ENCODE peak calls at places on chromosomes 11 and 22, in eight cellular contexts. D, Z, O, G, S, P, F and Q are unnamed samples. For H3K36me3 and H3K4me1, the result is how much of the 10 kb centered on the place peaks cover.

GRCh38 chr22:47659467-47660302 is 897.2 kb downstream of the TBC1D22A start:
- DNase-seq in D (no peak), Z (no peak), O (no peak), G (no peak), S (no peak), P (no peak), F (no peak), Q (no peak)

GRCh38 chr11:126468102-126468521 is 112.6 kb downstream of the ST3GAL4 start:
- DNase-seq in D (no peak), Z (no peak), O (no peak), G (no peak), S (no peak), P (no peak), F (no peak), Q (no peak)

GRCh38 chr11:27282141-27282590 is 80.8 kb downstream of the CCDC34 start:
- DNase-seq in D (peak), Z (no peak), O (no peak), G (peak), S (peak), P (no peak), F (no peak), Q (no peak)

GRCh38 chr11:115454525-115454924 is 49.7 kb downstream of the CADM1 start:
- DNase-seq in D (no peak), Z (no peak), O (no peak), G (no peak), S (no peak), P (no peak), F (no peak), Q (no peak)

GRCh38 chr22:35327690-35328471 is 28.2 kb downstream of the TOM1 start:
- DNase-seq in D (no peak), Z (no peak), O (no peak), G (no peak), S (no peak), P (no peak), F (no peak), Q (no peak)

GRCh38 chr11:124865181-124865901 is at the start of gene ROBO3:
- DNase-seq in D (no peak), Z (no peak), O (peak), G (no peak), S (no peak), P (no peak), F (no peak), Q (no peak)

GRCh38 chr22:44261861-44262595 is 50.7 kb downstream of the SHISAL1 start:
- DNase-seq in D (no peak), Z (no peak), O (peak), G (no peak), S (peak), P (no peak), F (no peak), Q (no peak)

GRCh38 chr11:19511413-19512183 is 201.0 kb upstream of the NAV2 start:
- DNase-seq in D (no peak), Z (no peak), O (no peak), G (peak), S (peak), P (peak), F (no peak), Q (no peak)

GRCh38 chr11:70290341-70291065 is 20.0 kb downstream of the PPFIA1 start:
- DNase-seq in D (no peak), Z (no peak), O (no peak), G (no peak), S (no peak), P (no peak), F (no peak), Q (no peak)

GRCh38 chr11:61973603-61974162 is 6.2 kb upstream of the FTH1 start:
- DNase-seq in D (no peak), Z (peak), O (no peak), G (no peak), S (no peak), P (no peak), F (no peak), Q (peak)

GRCh38 chr11:67303989-67304411 is 670 bp downstream of the SSH3 start:
- DNase-seq in D (no peak), Z (no peak), O (peak), G (no peak), S (peak), P (peak), F (no peak), Q (no peak)

GRCh38 chr22:48740086-48740730 is 1087.5 kb downstream of the BRD1 start:
- DNase-seq in D (no peak), Z (no peak), O (peak), G (no peak), S (no peak), P (no peak), F (no peak), Q (peak)

GRCh38 chr22:36730176-36730858 is 26.8 kb upstream of the CACNG2 start:
- DNase-seq in D (no peak), Z (no peak), O (peak), G (no peak), S (no peak), P (no peak), F (no peak), Q (peak)

GRCh38 chr22:43185860-43186261 is 1.1 kb downstream of the TTLL12 start:
- DNase-seq in D (peak), Z (peak), O (no peak), G (peak), S (peak), P (peak), F (peak), Q (peak)

GRCh38 chr11:113462830-113463229 is 12.4 kb downstream of the DRD2 start:
- DNase-seq in D (no peak), Z (no peak), O (no peak), G (no peak), S (no peak), P (no peak), F (no peak), Q (no peak)

GRCh38 chr22:26632422-26633155 is 10.8 kb downstream of the CRYBA4 start:
- DNase-seq in D (no peak), Z (no peak), O (no peak), G (no peak), S (no peak), P (no peak), F (no peak), Q (no peak)
- TF ChIP-seq POLR2A in D (no peak), Z (no peak), O (no peak), G (no peak), S (no peak), P (no peak), F (no peak), Q (no peak)

GRCh38 chr11:47417712-47418111 is 8.5 kb downstream of the PSMC3 start:
- DNase-seq in D (no peak), Z (no peak), O (no peak), G (no peak), S (no peak), P (no peak), F (no peak), Q (no peak)
- H3K36me3 ChIP-seq in D (half or more), Z (under half), O (half or more), G (half or more), S (half or more), P (under half), F (under half), Q (half or more)

GRCh38 chr11:827861-828167 is at the start of gene CRACR2B:
- DNase-seq in D (no peak), Z (no peak), O (no peak), G (no peak), S (no peak), P (peak), F (no peak), Q (peak)
- H3K4me1 ChIP-seq in D (under half), Z (under half), O (half or more), G (half or more), S (half or more), P (half or more), F (under half), Q (under half)

GRCh38 chr11:47186937-47187681 is 875 bp upstream of the PACSIN3 start:
- DNase-seq in D (peak), Z (no peak), O (no peak), G (peak), S (peak), P (peak), F (peak), Q (no peak)
- TF ChIP-seq POLR2A in D (no peak), Z (no peak), O (no peak), G (peak), S (peak), P (no peak), F (peak), Q (no peak)

GRCh38 chr22:38481162-38481870 is 13.4 kb downstream of the KDELR3 start:
- DNase-seq in D (no peak), Z (no peak), O (peak), G (no peak), S (no peak), P (no peak), F (no peak), Q (no peak)
- H3K36me3 ChIP-seq in D (half or more), Z (under half), O (half or more), G (half or more), S (half or more), P (under half), F (under half), Q (under half)

GRCh38 chr22:19115628-19116027 is 6.6 kb downstream of the DGCR2 start:
- DNase-seq in D (no peak), Z (no peak), O (peak), G (no peak), S (no peak), P (no peak), F (no peak), Q (no peak)

GRCh38 chr22:19113429-19113828 is 8.8 kb downstream of the DGCR2 start:
- DNase-seq in D (no peak), Z (no peak), O (peak), G (no peak), S (no peak), P (no peak), F (no peak), Q (peak)

GRCh38 chr22:19118601-19118880 is 3.7 kb downstream of the DGCR2 start:
- DNase-seq in D (no peak), Z (no peak), O (no peak), G (no peak), S (no peak), P (no peak), F (no peak), Q (no peak)

GRCh38 chr22:19117111-19117512 is 5.1 kb downstream of the DGCR2 start:
- DNase-seq in D (no peak), Z (no peak), O (no peak), G (no peak), S (no peak), P (peak), F (no peak), Q (no peak)

DNA sequence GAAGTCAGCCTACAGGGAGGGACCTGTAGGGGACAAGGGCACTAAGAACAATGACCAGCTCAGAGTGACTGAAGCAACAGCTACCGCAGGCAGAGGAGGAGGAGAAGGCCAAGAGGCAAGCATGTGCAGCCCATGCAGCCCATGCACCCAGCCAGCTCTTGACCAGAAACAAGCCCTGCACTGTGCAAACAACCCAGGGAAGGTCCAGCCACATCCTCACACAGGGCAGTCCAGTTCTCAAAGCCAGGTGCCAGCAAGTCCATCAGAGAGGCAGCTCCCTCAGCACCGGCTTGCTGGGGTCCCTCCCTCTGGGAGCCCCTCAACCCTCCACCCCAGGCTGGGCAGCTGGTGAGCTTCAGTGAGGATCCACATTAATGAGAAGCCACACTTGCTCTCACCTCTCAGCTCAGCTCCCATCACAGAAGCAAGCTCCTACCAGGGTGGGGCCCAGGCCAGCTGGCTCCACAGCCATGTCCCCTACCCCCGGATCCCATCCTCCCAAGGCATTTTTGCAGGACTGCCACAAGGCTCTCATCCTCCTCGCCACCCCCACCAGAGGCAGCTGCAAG is 7.1 kb downstream of the DGCR2 start:
- DNase-seq in D (no peak), Z (no peak), O (peak), G (no peak), S (peak), P (no peak), F (no peak), Q (peak)
- H3K4me1 ChIP-seq in D (under half), Z (under half), O (half or more), G (half or more), S (under half), P (under half), F (half or more), Q (under half)

GRCh38 chr22:42075277-42075676 is 1.2 kb downstream of the PHETA2 start:
- DNase-seq in D (no peak), Z (no peak), O (peak), G (no peak), S (no peak), P (no peak), F (no peak), Q (no peak)

GRCh38 chr22:42073568-42074152 is 388 bp upstream of the PHETA2 start:
- DNase-seq in D (no peak), Z (no peak), O (peak), G (no peak), S (no peak), P (no peak), F (no peak), Q (no peak)

GRCh38 chr22:42074846-42075245 is 798 bp downstream of the PHETA2 start:
- DNase-seq in D (no peak), Z (no peak), O (peak), G (no peak), S (no peak), P (no peak), F (no peak), Q (peak)

GRCh38 chr22:42072606-42073330 is 1.3 kb upstream of the PHETA2 start:
- DNase-seq in D (no peak), Z (no peak), O (peak), G (no peak), S (no peak), P (no peak), F (no peak), Q (no peak)

DNA sequence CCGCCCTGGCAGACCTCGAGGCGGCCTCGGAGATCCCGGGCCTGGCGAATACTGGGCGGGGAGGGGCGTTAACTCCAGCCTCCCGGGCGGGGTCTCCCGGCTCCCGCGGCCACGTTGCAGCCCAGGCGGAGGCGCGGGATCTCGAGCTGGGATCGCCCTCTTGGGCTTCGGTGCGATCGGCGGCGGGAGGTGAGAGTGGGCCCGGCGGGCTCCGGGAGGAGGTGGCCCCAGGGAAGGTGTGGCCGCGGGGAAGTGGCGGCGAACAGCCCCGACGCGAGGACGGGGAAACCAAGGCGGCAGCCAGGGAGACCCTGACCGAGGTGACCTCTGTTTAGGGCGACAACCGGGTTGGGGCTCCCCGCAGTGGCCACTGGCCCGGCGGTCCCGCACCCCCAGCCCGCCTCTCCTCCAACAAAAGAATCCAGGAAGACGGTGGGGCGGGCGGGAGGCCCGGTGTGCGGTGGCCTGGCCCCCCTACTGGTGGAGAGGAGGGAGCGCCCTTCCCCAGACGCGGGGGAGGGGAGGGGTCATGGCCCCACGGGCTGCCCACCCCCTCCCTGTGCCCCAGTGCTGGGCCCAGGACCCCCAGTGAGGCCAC is at the start of gene PHETA2:
- DNase-seq in D (peak), Z (no peak), O (peak), G (peak), S (no peak), P (peak), F (no peak), Q (peak)
- TF ChIP-seq POLR2A in D (peak), Z (no peak), O (no peak), G (no peak), S (no peak), P (peak), F (no peak), Q (peak)

GRCh38 chr11:120441592-120441991 is 70.0 kb upstream of the GRIK4 start:
- DNase-seq in D (no peak), Z (no peak), O (no peak), G (no peak), S (no peak), P (no peak), F (no peak), Q (no peak)

GRCh38 chr11:120442031-120442430 is 69.5 kb upstream of the GRIK4 start:
- DNase-seq in D (peak), Z (no peak), O (no peak), G (no peak), S (no peak), P (no peak), F (no peak), Q (no peak)

GRCh38 chr11:120448240-120448639 is 63.3 kb upstream of the GRIK4 start:
- DNase-seq in D (no peak), Z (no peak), O (no peak), G (no peak), S (no peak), P (no peak), F (no peak), Q (no peak)

GRCh38 chr11:120446802-120447201 is 64.7 kb upstream of the GRIK4 start:
- DNase-seq in D (no peak), Z (no peak), O (no peak), G (no peak), S (peak), P (no peak), F (no peak), Q (no peak)
- H3K36me3 ChIP-seq in D (half or more), Z (under half), O (half or more), G (half or more), S (half or more), P (under half), F (under half), Q (under half)

GRCh38 chr11:118209037-118209436 is 15.8 kb downstream of the JAML start:
- DNase-seq in D (no peak), Z (no peak), O (no peak), G (no peak), S (no peak), P (no peak), F (no peak), Q (no peak)

GRCh38 chr11:118206612-118207031 is 18.2 kb downstream of the JAML start:
- DNase-seq in D (no peak), Z (no peak), O (no peak), G (peak), S (no peak), P (no peak), F (no peak), Q (no peak)

GRCh38 chr11:118207079-118207478 is 17.7 kb downstream of the JAML start:
- DNase-seq in D (no peak), Z (no peak), O (no peak), G (no peak), S (no peak), P (no peak), F (no peak), Q (no peak)

GRCh38 chr11:118202599-118203422 is 22.0 kb downstream of the JAML start:
- DNase-seq in D (no peak), Z (no peak), O (no peak), G (no peak), S (no peak), P (peak), F (no peak), Q (peak)

DNA sequence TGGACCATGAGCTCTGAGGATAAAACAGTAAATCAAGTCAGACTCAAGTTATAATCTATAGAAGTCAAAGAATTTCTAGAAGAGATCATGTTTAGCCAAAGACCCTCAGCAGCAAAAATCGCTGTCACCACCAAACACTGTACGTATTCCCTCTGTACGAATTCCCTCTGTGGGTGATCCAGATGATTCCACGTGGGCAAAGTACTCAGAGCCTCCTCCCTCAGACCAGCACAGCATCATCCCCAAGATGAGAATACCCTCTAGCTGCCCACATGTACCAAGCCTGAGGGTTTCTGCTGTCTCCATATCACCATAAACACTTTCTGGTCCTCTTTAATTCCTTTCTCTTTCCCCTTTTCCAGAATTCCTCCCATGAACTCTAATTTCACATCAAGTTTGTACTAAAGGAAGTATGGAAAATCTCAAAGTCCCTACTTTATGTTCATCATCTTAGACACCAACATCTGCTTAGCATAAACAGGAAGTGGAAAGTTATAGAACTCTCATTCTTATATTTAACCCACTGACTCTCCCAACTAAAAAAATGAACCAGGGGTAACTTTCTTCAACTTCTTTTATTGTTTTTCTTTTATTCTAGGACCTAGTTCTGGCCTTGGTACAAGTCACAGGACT is 18.7 kb downstream of the JAML start:
- DNase-seq in D (no peak), Z (no peak), O (no peak), G (no peak), S (no peak), P (no peak), F (no peak), Q (no peak)
- H3K4me1 ChIP-seq in D (under half), Z (under half), O (under half), G (under half), S (under half), P (under half), F (under half), Q (under half)

GRCh38 chr11:34157163-34157562 is 51.7 kb downstream of the NAT10 start:
- DNase-seq in D (no peak), Z (no peak), O (no peak), G (no peak), S (no peak), P (no peak), F (no peak), Q (no peak)

GRCh38 chr11:34158661-34159060 is 53.2 kb downstream of the NAT10 start:
- DNase-seq in D (no peak), Z (no peak), O (no peak), G (no peak), S (no peak), P (no peak), F (no peak), Q (no peak)

GRCh38 chr11:34154059-34154875 is 48.8 kb downstream of the NAT10 start:
- DNase-seq in D (no peak), Z (no peak), O (no peak), G (no peak), S (no peak), P (no peak), F (no peak), Q (no peak)

GRCh38 chr11:34155057-34155758 is 49.8 kb downstream of the NAT10 start:
- DNase-seq in D (no peak), Z (peak), O (no peak), G (no peak), S (no peak), P (no peak), F (no peak), Q (no peak)

GRCh38 chr11:34155759-34156062 is 50.3 kb downstream of the NAT10 start:
- DNase-seq in D (no peak), Z (no peak), O (no peak), G (no peak), S (no peak), P (no peak), F (no peak), Q (no peak)
- TF ChIP-seq POLR2A in D (no peak), Z (no peak), O (no peak), G (no peak), S (no peak), P (no peak), F (no peak), Q (no peak)